ENCODE peak calls at places on chromosomes 4 and X, in four cellular contexts. K is right atrium auricular region, E is colonic mucosa, O is lower lobe of right lung. H is an unnamed sample.

GRCh38 chr4:8583655-8584025 is 3.4 kb downstream of the GPR78 start:
- DNase-seq in O (no peak), E (no peak), K (no peak), H (no peak)

GRCh38 chr4:135267148-135267878 is 1065.7 kb upstream of the PABPC4L start:
- DNase-seq in O (no peak), K (no peak), E (no peak), H (no peak)

GRCh38 chr4:24820541-24820940 is 25.2 kb downstream of the SOD3 start:
- DNase-seq in E (no peak), O (no peak), K (no peak), H (no peak)

GRCh38 chr4:152936446-152937279 is 540 bp downstream of the FHDC1 start:
- DNase-seq in O (peak; percentile 59), E (peak; percentile 47), K (no peak), H (peak; percentile 82)

GRCh38 chr4:75235359-75235951 is 278.7 kb downstream of the RCHY1 start:
- DNase-seq in O (no peak), E (no peak), K (no peak), H (no peak)

GRCh38 chr4:40865696-40866095 is 115.9 kb downstream of the NSUN7 start:
- DNase-seq in E (no peak), O (no peak), K (no peak), H (no peak)

GRCh38 chr4:182920676-182921075 is 3.5 kb upstream of the DCTD start:
- DNase-seq in O (no peak), K (no peak), E (no peak), H (no peak)

GRCh38 chr4:99506781-99507180 is 4.0 kb upstream of the C4orf17 start:
- DNase-seq in K (no peak), O (no peak), E (no peak), H (no peak)

GRCh38 chrX:72609313-72609712 is 36.7 kb upstream of the HDAC8 start:
- DNase-seq in K (no peak), O (no peak), E (no peak), H (no peak)

GRCh38 chr4:52643846-52644245 is 15.3 kb downstream of the USP46 start:
- DNase-seq in K (peak; percentile 87), E (no peak), O (peak; percentile 76), H (peak; percentile 92)

GRCh38 chr4:2386717-2387116 is 31.7 kb downstream of the ZFYVE28 start:
- DNase-seq in O (no peak), K (no peak), E (no peak), H (no peak)

GRCh38 chrX:50613846-50614245 is 143.2 kb upstream of the DGKK start:
- DNase-seq in E (no peak), O (no peak), K (no peak), H (no peak)

GRCh38 chrX:112368371-112368770 is 285.8 kb upstream of the TRPC5 start:
- DNase-seq in K (no peak), O (no peak), E (no peak), H (no peak)

GRCh38 chr4:101140228-101140627 is 207.1 kb downstream of the PPP3CA start:
- DNase-seq in O (no peak), E (no peak), K (no peak), H (no peak)

GRCh38 chr4:128221556-128221955 is 66.1 kb downstream of the PGRMC2 start:
- DNase-seq in E (no peak), K (no peak), O (no peak), H (no peak)

GRCh38 chr4:26179316-26179760 is 141.5 kb upstream of the RBPJ start:
- DNase-seq in O (no peak), E (no peak), K (no peak), H (no peak)

GRCh38 chr4:163548481-163549243 is 54.2 kb downstream of the TMA16 start:
- DNase-seq in K (no peak), O (no peak), E (peak; percentile 33), H (no peak)

GRCh38 chr4:110849461-110849860 is 226.6 kb upstream of the PITX2 start:
- DNase-seq in E (no peak), O (no peak), K (no peak), H (no peak)

GRCh38 chrX:66632986-66633385 is 5.9 kb downstream of the EDA2R start:
- DNase-seq in O (no peak), K (no peak), E (no peak), H (no peak)

GRCh38 chrX:131854586-131854985 is 168.5 kb upstream of the STK26 start:
- DNase-seq in K (no peak), O (no peak), E (no peak), H (no peak)

GRCh38 chr4:73139991-73140390 is 70.5 kb upstream of the COX18 start:
- DNase-seq in K (no peak), O (no peak), E (no peak), H (no peak)

GRCh38 chr4:7324651-7325121 is 110.0 kb downstream of the PSAPL1 start:
- DNase-seq in O (peak; percentile 35), K (no peak), E (no peak), H (peak; percentile 21)

GRCh38 chr4:54090804-54091623 is 8.9 kb upstream of the GSX2 start:
- DNase-seq in K (no peak), O (peak; percentile 57), E (peak; percentile 42), H (peak; percentile 62)

GRCh38 chr4:152935661-152936445 is at the start of gene FHDC1:
- DNase-seq in K (no peak), O (peak; percentile 90), E (peak; percentile 86), H (peak; percentile 57)

GRCh38 chr4:19927381-19927780 is 324.3 kb upstream of the SLIT2 start:
- DNase-seq in O (no peak), K (no peak), E (no peak), H (no peak)

GRCh38 chr4:140149851-140150635 is 3.9 kb downstream of the MAML3 start:
- DNase-seq in K (peak; percentile 84), O (peak; percentile 84), E (peak; percentile 89), H (peak; percentile 88)

GRCh38 chrX:153929576-153929975 is 3.5 kb upstream of the ARHGAP4 start:
- DNase-seq in O (no peak), K (no peak), E (no peak), H (no peak)

GRCh38 chr4:2765832-2766526 is 9.8 kb upstream of the TNIP2 start:
- DNase-seq in O (peak; percentile 7), E (no peak), K (no peak), H (no peak)

GRCh38 chrX:78375894-78376293 is 48.5 kb upstream of the CYSLTR1 start:
- DNase-seq in E (no peak), O (no peak), K (no peak), H (no peak)

GRCh38 chr4:183798921-183799307 is 106.2 kb upstream of the STOX2 start:
- DNase-seq in K (no peak), O (no peak), E (no peak), H (no peak)

GRCh38 chrX:115549008-115549407 is 12.0 kb upstream of the PLS3 start:
- DNase-seq in E (no peak), O (no peak), K (no peak), H (no peak)

GRCh38 chrX:71102292-71102691 is 4.2 kb downstream of the CXorf65 start:
- DNase-seq in K (no peak), E (no peak), O (no peak), H (peak; percentile 20)
- H3K4me1 ChIP-seq in K (no peaks in the 10 kb centered on the region), E (no peaks in the 10 kb centered on the region), O (peaks cover 10% of the 10 kb centered on the region), H (no peaks in the 10 kb centered on the region)

GRCh38 chr4:159267023-159267939 is 164.4 kb downstream of the RAPGEF2 start:
- DNase-seq in K (no peak), O (no peak), E (no peak), H (no peak)

GRCh38 chr4:159269143-159269542 is 166.3 kb downstream of the RAPGEF2 start:
- DNase-seq in E (no peak), O (no peak), K (no peak), H (no peak)

GRCh38 chr4:159268607-159269006 is 165.7 kb downstream of the RAPGEF2 start:
- DNase-seq in O (no peak), K (no peak), E (no peak), H (no peak)

GRCh38 chr4:159269956-159270355 is 167.1 kb downstream of the RAPGEF2 start:
- DNase-seq in E (no peak), K (no peak), O (no peak), H (no peak)

GRCh38 chr4:159267940-159268327 is 165.1 kb downstream of the RAPGEF2 start:
- DNase-seq in O (no peak), K (no peak), E (no peak), H (no peak)
- H3K4me3 ChIP-seq in O (peak overlapping the region; percentile 27), K (peak overlapping the region; percentile 23), E (no peak overlapping the region), H (peak overlapping the region; percentile 67)

GRCh38 chr4:5754529-5754881 is 43.5 kb downstream of the EVC start:
- DNase-seq in K (peak; percentile 26), E (no peak), O (no peak), H (no peak)
- H3K4me1 ChIP-seq in K (no peaks in the 10 kb centered on the region), E (no peaks in the 10 kb centered on the region), O (no peaks in the 10 kb centered on the region), H (no peaks in the 10 kb centered on the region)

GRCh38 chrX:38612281-38612680 is 50.9 kb downstream of the TSPAN7 start:
- DNase-seq in E (no peak), K (no peak), O (no peak), H (no peak)
- H3K4me3 ChIP-seq in E (no peak overlapping the region), K (no peak overlapping the region), O (no peak overlapping the region), H (no peak overlapping the region)

H was measured in aorta.